ENCODE peak calls at places on chromosomes 6 and 20, in six cellular contexts. P is epithelial cell of esophagus, L is epithelial cell of proximal tubule, O is keratinocyte, Z is fibroblast of the aortic adventitia, M is endodermal cell. D is an unnamed sample.

GRCh38 chr6:98487612-98488011 is 346.8 kb upstream of the POU3F2 start:
- DNase-seq in P (no peak), L (no peak), O (no peak), Z (no peak), M (peak), D (no peak)

GRCh38 chr6:75199856-75200255 is 6.0 kb downstream of the COL12A1 start:
- DNase-seq in P (no peak), L (no peak), O (no peak), Z (peak), M (no peak), D (no peak)

GRCh38 chr6:143676437-143677045 is 1.2 kb upstream of the PHACTR2 start:
- DNase-seq in P (no peak), L (no peak), O (no peak), Z (no peak), M (peak), D (no peak)

GRCh38 chr6:119119989-119120388 is 41.5 kb upstream of the FAM184A start:
- DNase-seq in P (peak), L (no peak), O (no peak), Z (peak), M (no peak), D (no peak)

GRCh38 chr6:27188885-27189418 is 58.5 kb upstream of the PRSS16 start:
- DNase-seq in P (peak), L (peak), O (no peak), Z (peak), M (no peak), D (no peak)

GRCh38 chr6:71473908-71474307 is 185.3 kb downstream of the OGFRL1 start:
- DNase-seq in P (peak), L (peak), O (no peak), Z (peak), M (no peak), D (no peak)

GRCh38 chr6:100479180-100480035 is 14.7 kb upstream of the SIM1 start:
- DNase-seq in P (peak), L (no peak), O (no peak), Z (peak), M (no peak), D (no peak)

GRCh38 chr20:49627329-49627761 is 59.4 kb upstream of the PTGIS start:
- DNase-seq in P (peak), L (no peak), O (no peak), Z (no peak), M (peak), D (no peak)

GRCh38 chr6:105304366-105304765 is 98.5 kb downstream of the PREP start:
- DNase-seq in P (no peak), L (no peak), O (no peak), Z (no peak), M (no peak), D (no peak)

DNA sequence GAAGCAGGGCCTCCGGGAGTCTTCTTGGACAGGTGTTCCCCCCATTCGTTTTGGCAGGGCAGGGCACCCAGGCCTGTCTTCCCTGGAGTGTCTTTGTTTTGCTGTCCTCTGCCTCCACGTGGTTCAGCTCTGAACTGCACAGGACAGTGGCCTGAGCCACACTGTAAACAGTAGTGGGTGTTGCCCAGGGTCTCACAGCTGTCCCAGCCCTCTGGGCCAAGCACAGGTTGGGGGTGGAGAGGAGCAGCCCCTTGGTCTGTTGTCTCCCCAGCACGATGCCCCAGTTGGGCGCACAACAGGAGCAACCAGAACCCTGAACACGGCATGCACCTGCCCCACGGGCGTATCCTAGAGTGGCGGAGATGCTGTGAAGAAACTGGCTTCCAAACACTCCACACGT is 14.4 kb downstream of the CCDC167 start:
- DNase-seq in P (no peak), L (no peak), O (no peak), Z (no peak), M (peak), D (no peak)
- TF ChIP-seq CTCF in P (peak), L (peak), O (peak), Z (no peak), M (peak), D (no peak)

DNA sequence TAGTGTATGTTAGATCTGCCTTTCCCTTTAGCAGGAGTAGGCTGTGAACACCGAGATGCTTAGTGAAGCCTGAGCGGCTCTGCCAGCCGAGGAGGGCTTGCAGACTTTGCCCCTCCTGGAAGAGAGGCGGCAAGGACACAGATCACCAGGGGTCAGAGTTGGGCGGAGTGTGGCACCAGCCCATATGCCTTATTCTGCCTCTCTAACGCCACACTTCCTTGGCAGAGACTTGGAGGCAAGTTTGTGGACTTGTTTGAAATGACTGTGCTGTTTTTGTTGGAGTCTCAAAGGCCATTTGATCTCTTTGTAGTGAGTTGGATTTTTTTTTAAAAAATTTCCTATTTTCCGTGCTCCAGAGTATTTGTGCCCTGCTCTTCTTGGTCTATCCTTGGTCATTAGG is 44.5 kb upstream of the CLDN20 start:
- DNase-seq in P (no peak), L (no peak), O (no peak), Z (no peak), M (no peak), D (no peak)
- TF ChIP-seq CTCF in P (no peak), L (no peak), O (no peak), Z (no peak), M (no peak), D (no peak)

GRCh38 chr6:51277471-51277870 is 458.8 kb downstream of the TFAP2B start:
- DNase-seq in P (no peak), L (no peak), O (no peak), Z (no peak), M (no peak), D (no peak)

GRCh38 chr6:51271615-51272014 is 452.9 kb downstream of the TFAP2B start:
- DNase-seq in P (no peak), L (no peak), O (no peak), Z (no peak), M (no peak), D (no peak)

GRCh38 chr6:51268666-51269065 is 450.0 kb downstream of the TFAP2B start:
- DNase-seq in P (no peak), L (no peak), O (no peak), Z (no peak), M (no peak), D (no peak)

DNA sequence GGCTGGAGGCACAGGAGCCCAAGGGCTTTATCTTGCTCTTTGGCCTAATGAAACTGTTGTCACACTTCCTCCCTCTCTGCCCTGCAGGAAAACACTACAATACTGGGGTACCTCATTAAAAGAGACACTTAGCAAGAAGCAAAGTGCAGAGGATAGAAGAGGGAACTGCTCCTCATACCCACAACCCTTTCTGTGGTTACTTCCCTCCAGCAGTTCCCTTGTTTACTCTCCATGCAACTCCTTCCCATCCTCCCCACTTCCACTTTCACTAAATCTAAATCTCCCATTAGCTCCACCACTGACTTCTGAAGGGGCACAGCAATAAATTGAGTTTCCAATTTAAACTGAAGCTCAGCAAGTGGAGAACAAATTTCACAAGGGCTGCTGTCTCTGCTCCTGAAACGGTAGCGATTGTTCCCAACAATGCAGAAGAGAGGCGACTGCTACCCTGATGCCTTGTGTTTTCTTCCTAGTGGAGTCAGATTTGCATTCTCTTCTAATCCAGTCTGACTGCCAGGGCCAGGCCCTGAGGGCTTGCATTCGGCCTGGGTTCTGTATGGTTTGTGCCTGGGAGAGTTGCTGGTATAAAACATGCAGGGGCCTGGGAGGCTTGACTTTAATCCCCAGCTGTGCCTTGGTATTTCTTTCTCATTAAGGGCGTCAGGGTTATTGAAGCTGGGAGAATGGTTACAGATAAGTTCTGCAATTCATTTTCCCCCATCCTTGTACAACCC is 454.7 kb downstream of the TFAP2B start:
- DNase-seq in P (no peak), L (no peak), O (no peak), Z (no peak), M (no peak), D (no peak)
- TF ChIP-seq CTCF in P (no peak), L (no peak), O (no peak), Z (no peak), M (no peak), D (no peak)

GRCh38 chr20:31790401-31790800 is 28.8 kb upstream of the MYLK2 start:
- DNase-seq in P (no peak), L (peak), O (no peak), Z (peak), M (no peak), D (no peak)

GRCh38 chr20:31785089-31785488 is 34.1 kb upstream of the MYLK2 start:
- DNase-seq in P (peak), L (no peak), O (no peak), Z (no peak), M (no peak), D (no peak)

GRCh38 chr20:31788578-31788977 is 30.6 kb upstream of the MYLK2 start:
- DNase-seq in P (no peak), L (no peak), O (no peak), Z (peak), M (peak), D (no peak)
- TF ChIP-seq CTCF in P (no peak), L (peak), O (no peak), Z (peak), M (peak), D (no peak)

DNA sequence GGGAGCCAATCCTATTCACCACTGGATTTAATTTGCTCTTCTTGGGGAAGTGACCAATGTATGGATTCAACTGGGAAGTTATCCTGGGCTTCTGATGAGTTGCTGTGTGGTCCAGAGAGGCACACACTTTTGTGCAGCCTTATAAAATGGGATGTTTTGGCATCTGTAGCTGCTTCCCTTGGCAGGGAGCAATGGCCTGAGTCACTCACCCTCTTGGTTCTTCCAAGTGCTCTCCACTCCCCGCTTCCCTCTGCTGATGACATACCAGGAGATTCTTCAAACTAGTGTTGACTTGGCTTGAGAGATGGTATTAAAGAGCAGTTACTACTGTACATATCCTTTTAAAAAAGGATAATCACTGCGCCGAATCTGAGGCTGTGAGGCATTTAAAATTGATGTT is 105.8 kb downstream of the JARID2 start:
- DNase-seq in P (peak), L (no peak), O (no peak), Z (peak), M (no peak), D (no peak)
- TF ChIP-seq CTCF in P (peak), L (no peak), O (no peak), Z (no peak), M (no peak), D (no peak)

GRCh38 chr6:49923826-49924225 is 40.1 kb downstream of the DEFB114 start:
- DNase-seq in P (no peak), L (no peak), O (no peak), Z (no peak), M (peak), D (no peak)
- TF ChIP-seq CTCF in P (no peak), L (no peak), O (no peak), Z (no peak), M (no peak), D (no peak)

DNA sequence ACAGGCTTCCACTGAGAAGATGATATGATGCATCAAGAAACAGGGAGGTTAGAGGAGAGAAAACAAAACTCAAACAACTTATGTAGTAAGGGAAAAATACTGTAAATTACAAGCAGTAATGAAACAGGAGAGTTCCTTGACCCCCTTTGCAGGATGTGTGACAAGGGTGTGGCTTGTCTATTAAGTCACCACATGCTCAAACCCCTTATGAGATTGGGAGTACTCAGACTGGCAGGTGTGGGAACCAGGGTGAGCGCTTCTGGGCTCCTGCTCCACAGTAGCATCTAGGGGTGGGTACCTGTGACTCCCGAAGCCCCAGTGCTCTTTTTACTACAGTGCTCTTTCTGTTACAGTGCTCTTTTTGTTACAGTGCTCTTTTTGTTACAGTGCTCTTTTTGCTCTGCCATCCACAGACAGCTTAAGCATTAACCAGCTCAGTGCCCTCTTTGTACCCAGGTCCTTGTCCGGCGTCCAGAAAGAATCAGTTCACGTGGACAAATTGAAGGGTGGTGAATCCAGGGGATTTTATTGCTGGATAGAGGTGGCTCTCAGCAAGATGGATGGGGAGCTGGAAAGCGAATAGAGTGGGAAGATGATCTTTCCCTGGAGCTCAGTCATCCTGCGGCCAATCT is 28.7 kb downstream of the OLIG3 start:
- DNase-seq in P (no peak), L (no peak), O (no peak), Z (no peak), M (no peak), D (no peak)
- TF ChIP-seq CTCF in P (no peak), L (no peak), O (no peak), Z (no peak), M (no peak), D (no peak)

DNA sequence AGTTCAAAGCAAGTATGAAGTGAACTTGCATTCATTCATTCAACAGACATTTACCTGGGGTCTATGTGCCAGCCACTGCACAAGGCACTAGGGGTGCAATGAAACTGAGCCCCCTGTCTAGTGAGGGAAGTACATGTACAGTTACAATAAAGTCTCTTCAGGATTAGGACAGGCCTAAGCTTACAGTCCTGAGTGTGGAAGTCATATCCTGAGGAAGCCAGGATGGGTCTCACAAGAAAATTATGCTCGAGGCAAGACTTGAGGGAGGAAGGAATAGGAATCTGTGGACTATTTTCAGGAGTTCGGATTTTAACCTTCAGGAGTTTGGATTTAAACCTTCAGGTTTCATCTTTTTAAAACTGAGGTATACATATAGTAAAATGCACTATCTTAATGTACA is 19.4 kb downstream of the TTI1 start:
- DNase-seq in P (no peak), L (no peak), O (no peak), Z (no peak), M (no peak), D (no peak)
- TF ChIP-seq CTCF in P (no peak), L (no peak), O (no peak), Z (no peak), M (no peak), D (no peak)

GRCh38 chr6:56995347-56995746 is 40.4 kb downstream of the BEND6 start:
- DNase-seq in P (peak), L (no peak), O (no peak), Z (no peak), M (no peak), D (no peak)
- TF ChIP-seq CTCF in P (peak), L (peak), O (peak), Z (no peak), M (peak), D (no peak)

DNA sequence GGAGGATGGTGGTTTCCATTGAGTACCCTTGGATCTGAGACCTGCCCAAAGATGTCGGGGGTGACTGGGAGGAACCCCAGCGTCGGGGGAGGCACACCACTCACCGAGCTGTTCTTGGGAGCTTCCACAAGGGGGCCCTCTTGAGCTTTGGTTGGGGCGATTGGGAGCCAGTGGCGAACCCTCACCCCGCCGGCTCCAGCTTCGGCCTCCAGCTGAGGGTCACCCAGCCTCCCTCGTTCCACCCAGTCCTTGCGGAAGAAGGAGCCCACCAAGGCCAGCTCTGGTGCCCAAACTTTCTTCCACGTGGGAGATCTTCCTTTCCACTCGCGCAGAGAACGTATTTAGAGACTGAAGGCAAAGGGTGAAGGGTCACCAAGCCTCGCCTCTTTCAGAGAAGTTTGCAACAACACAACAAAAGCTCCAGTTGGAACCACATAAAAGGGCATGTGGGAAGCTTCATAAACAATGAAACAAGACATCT is 33.6 kb downstream of the APCDD1L start:
- DNase-seq in P (peak), L (no peak), O (no peak), Z (peak), M (peak), D (no peak)
- TF ChIP-seq CTCF in P (peak), L (peak), O (peak), Z (peak), M (peak), D (no peak)